ENCODE peak calls at places on chromosomes 2 and 18, in four cellular contexts. One of them, this sample, is unnamed.

GRCh38 chr2:33812707-33813106 is 213.6 kb upstream of the FAM98A start:
- DNase-seq in AG10803: no peak
- DNase-seq in IMR-90: no peak
- DNase-seq in AG04450: no peak
- DNase-seq in this sample: no peak

GRCh38 chr18:13455960-13456471 is 237.5 kb downstream of the LDLRAD4 start:
- DNase-seq in AG10803: no peak
- DNase-seq in IMR-90: no peak
- DNase-seq in AG04450: no peak
- DNase-seq in this sample: no peak

GRCh38 chr2:42513252-42513918 is 19.6 kb upstream of the KCNG3 start:
- DNase-seq in AG10803: peak; percentile 62
- DNase-seq in IMR-90: peak; percentile 43
- DNase-seq in AG04450: peak; percentile 20
- DNase-seq in this sample: peak; percentile 56

GRCh38 chr2:86012017-86012712 is 93.5 kb downstream of the POLR1A start:
- DNase-seq in AG10803: no peak
- DNase-seq in IMR-90: no peak
- DNase-seq in AG04450: no peak
- DNase-seq in this sample: no peak

GRCh38 chr2:1564506-1564905 is 151.2 kb downstream of the TPO start:
- DNase-seq in AG10803: no peak
- DNase-seq in IMR-90: no peak
- DNase-seq in AG04450: no peak
- DNase-seq in this sample: no peak

GRCh38 chr18:7524786-7525185 is 42.3 kb upstream of the PTPRM start:
- DNase-seq in AG10803: no peak
- DNase-seq in IMR-90: no peak
- DNase-seq in AG04450: no peak
- DNase-seq in this sample: no peak

GRCh38 chr18:49081511-49082146 is 130.9 kb upstream of the SMAD7 start:
- DNase-seq in AG10803: no peak
- DNase-seq in IMR-90: peak; percentile 44
- DNase-seq in AG04450: no peak
- DNase-seq in this sample: no peak

GRCh38 chr2:42937171-42937875 is 144.9 kb upstream of the HAAO start:
- DNase-seq in AG10803: no peak
- DNase-seq in IMR-90: no peak
- DNase-seq in AG04450: no peak
- DNase-seq in this sample: no peak

GRCh38 chr2:239155806-239156480 is 244.9 kb downstream of the HDAC4 start:
- DNase-seq in AG10803: no peak
- DNase-seq in IMR-90: no peak
- DNase-seq in AG04450: no peak
- DNase-seq in this sample: no peak

GRCh38 chr2:130390460-130391057 is 34.7 kb downstream of the PTPN18 start:
- DNase-seq in AG10803: no peak
- DNase-seq in IMR-90: no peak
- DNase-seq in AG04450: no peak
- DNase-seq in this sample: no peak

GRCh38 chr18:28127763-28128737 is 48.9 kb downstream of the CDH2 start:
- DNase-seq in AG10803: no peak
- DNase-seq in IMR-90: peak; percentile 34
- DNase-seq in AG04450: no peak
- DNase-seq in this sample: peak; percentile 22

GRCh38 chr18:44579028-44579692 is 101.5 kb upstream of the SETBP1 start:
- DNase-seq in AG10803: no peak
- DNase-seq in IMR-90: peak; percentile 63
- DNase-seq in AG04450: no peak
- DNase-seq in this sample: peak; percentile 47

GRCh38 chr2:10257036-10257435 is 45.7 kb upstream of the HPCAL1 start:
- DNase-seq in AG10803: no peak
- DNase-seq in IMR-90: no peak
- DNase-seq in AG04450: no peak
- DNase-seq in this sample: no peak

GRCh38 chr2:113212245-113213060 is 38.7 kb downstream of the PSD4 start:
- DNase-seq in AG10803: no peak
- DNase-seq in IMR-90: no peak
- DNase-seq in AG04450: no peak
- DNase-seq in this sample: no peak

GRCh38 chr2:190050001-190050400 is 12.5 kb downstream of the MSTN start:
- DNase-seq in AG10803: no peak
- DNase-seq in IMR-90: peak; percentile 46
- DNase-seq in AG04450: peak; percentile 24
- DNase-seq in this sample: no peak

GRCh38 chr2:11422901-11423435 is 43.0 kb downstream of the E2F6 start:
- DNase-seq in AG10803: no peak
- DNase-seq in IMR-90: no peak
- DNase-seq in AG04450: no peak
- DNase-seq in this sample: no peak

GRCh38 chr2:26345284-26345553 is 724 bp upstream of the SELENOI start:
- DNase-seq in AG10803: no peak
- DNase-seq in IMR-90: no peak
- DNase-seq in AG04450: no peak
- DNase-seq in this sample: no peak

GRCh38 chr2:127096280-127096679 is 10.7 kb downstream of the BIN1 start:
- DNase-seq in AG10803: no peak
- DNase-seq in IMR-90: no peak
- DNase-seq in AG04450: no peak
- DNase-seq in this sample: no peak

GRCh38 chr2:127093648-127094210 is 13.2 kb downstream of the BIN1 start:
- DNase-seq in AG10803: no peak
- DNase-seq in IMR-90: no peak
- DNase-seq in AG04450: no peak
- DNase-seq in this sample: no peak

GRCh38 chr2:127095784-127096183 is 11.2 kb downstream of the BIN1 start:
- DNase-seq in AG10803: no peak
- DNase-seq in IMR-90: no peak
- DNase-seq in AG04450: no peak
- DNase-seq in this sample: no peak

GRCh38 chr2:127095367-127095641 is 11.7 kb downstream of the BIN1 start:
- DNase-seq in AG10803: no peak
- DNase-seq in IMR-90: no peak
- DNase-seq in AG04450: no peak
- DNase-seq in this sample: no peak

GRCh38 chr2:127094509-127095366 is 12.2 kb downstream of the BIN1 start:
- DNase-seq in AG10803: peak; percentile 28
- DNase-seq in IMR-90: peak; percentile 33
- DNase-seq in AG04450: no peak
- DNase-seq in this sample: no peak
- TF ChIP-seq CTCF in AG10803: no peak
- TF ChIP-seq CTCF in IMR-90: no peak
- TF ChIP-seq CTCF in AG04450: no peak
- TF ChIP-seq CTCF in this sample: no peak

DNA sequence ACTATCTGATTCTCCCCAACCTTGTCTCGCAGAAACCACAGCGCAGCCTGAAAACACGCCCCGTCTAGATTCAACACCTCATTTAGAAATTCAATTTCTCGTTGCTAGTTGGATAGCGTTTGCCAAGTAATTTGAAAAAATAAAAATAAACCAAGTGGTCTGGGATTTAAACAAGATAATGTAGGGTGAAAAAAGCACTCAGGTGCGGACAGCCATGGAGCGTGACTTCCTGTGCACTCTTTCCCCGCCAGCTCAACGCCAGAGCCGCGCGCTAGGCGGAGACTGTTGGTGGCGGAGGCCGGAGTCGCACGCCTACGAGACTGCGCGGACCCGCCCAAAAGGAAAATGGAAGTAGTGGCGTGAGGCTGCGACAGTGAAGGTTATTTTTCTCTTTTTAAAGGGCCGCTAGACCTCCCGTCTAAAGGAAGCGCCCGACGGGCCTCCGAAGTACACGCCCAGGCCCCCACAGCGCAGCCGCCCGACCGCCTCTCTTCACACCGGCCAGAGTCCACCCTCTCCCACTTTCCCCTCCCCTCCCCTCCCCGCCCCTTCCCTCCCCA is 584 bp upstream of the CCNT2 start:
- DNase-seq in AG10803: no peak
- DNase-seq in IMR-90: no peak
- DNase-seq in AG04450: no peak
- DNase-seq in this sample: no peak
- TF ChIP-seq CTCF in AG10803: peak; percentile 39
- TF ChIP-seq CTCF in IMR-90: peak; percentile 27
- TF ChIP-seq CTCF in AG04450: peak; percentile 48
- TF ChIP-seq CTCF in this sample: peak; percentile 52

DNA sequence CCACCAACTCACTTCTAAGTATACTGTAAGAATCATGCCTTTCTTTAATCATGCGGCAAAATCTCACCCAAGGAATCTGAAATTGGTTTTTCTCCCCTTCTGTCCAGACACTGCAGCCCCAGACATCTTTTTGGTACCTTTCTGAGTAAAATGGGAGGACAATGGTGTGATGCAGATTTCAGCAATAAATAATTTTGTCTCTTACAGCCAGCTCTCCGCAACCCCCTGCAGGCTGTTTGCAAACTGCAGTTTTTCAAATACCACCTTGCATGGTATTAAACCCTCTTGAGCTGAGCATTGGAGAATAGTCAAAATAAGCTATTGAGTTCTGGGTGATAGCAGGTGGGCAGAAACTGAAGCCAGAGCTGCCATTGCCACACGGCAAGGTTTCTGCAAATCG is 32.2 kb downstream of the GPR39 start:
- DNase-seq in AG10803: peak; percentile 32
- DNase-seq in IMR-90: peak; percentile 55
- DNase-seq in AG04450: peak; percentile 18
- DNase-seq in this sample: peak; percentile 39
- TF ChIP-seq CTCF in AG10803: peak; percentile 71
- TF ChIP-seq CTCF in IMR-90: peak; percentile 75
- TF ChIP-seq CTCF in AG04450: peak; percentile 84
- TF ChIP-seq CTCF in this sample: peak; percentile 84

DNA sequence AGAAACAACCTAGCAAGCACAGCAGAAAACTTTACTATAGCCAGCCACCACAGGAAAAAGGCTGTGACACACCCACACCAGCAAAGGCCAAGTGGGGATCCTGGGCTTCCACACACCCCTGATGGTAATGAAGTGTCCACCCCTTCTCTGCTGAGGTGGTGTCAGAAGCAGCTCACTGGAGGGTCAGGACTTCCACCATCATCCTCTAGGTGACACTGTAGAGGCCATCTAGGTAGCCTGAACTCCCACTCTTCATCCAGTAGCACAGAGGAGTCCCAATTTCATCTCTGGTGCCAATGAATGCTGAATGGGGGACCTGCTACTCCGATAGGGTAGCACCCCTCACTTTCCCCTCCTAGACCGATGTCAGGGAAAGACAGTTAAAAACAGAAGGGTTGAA is 1544.4 kb downstream of the LRP1B start:
- DNase-seq in AG10803: peak; percentile 13
- DNase-seq in IMR-90: peak; percentile 30
- DNase-seq in AG04450: no peak
- DNase-seq in this sample: no peak
- TF ChIP-seq CTCF in AG10803: peak; percentile 67
- TF ChIP-seq CTCF in IMR-90: peak; percentile 48
- TF ChIP-seq CTCF in AG04450: peak; percentile 63
- TF ChIP-seq CTCF in this sample: no peak

GRCh38 chr2:222920657-222921186 is 59.9 kb downstream of the ACSL3 start:
- DNase-seq in AG10803: no peak
- DNase-seq in IMR-90: no peak
- DNase-seq in AG04450: no peak
- DNase-seq in this sample: no peak

GRCh38 chr2:222912776-222913175 is 51.9 kb downstream of the ACSL3 start:
- DNase-seq in AG10803: no peak
- DNase-seq in IMR-90: no peak
- DNase-seq in AG04450: no peak
- DNase-seq in this sample: no peak

GRCh38 chr2:222919841-222920609 is 59.2 kb downstream of the ACSL3 start:
- DNase-seq in AG10803: peak; percentile 89
- DNase-seq in IMR-90: peak; percentile 96
- DNase-seq in AG04450: peak; percentile 78
- DNase-seq in this sample: peak; percentile 89

GRCh38 chr2:222915092-222915957 is 54.5 kb downstream of the ACSL3 start:
- DNase-seq in AG10803: peak; percentile 40
- DNase-seq in IMR-90: peak; percentile 41
- DNase-seq in AG04450: no peak
- DNase-seq in this sample: peak; percentile 33

GRCh38 chr2:222916229-222917197 is 55.7 kb downstream of the ACSL3 start:
- DNase-seq in AG10803: no peak
- DNase-seq in IMR-90: no peak
- DNase-seq in AG04450: no peak
- DNase-seq in this sample: no peak
- TF ChIP-seq CTCF in AG10803: peak; percentile 26
- TF ChIP-seq CTCF in IMR-90: no peak
- TF ChIP-seq CTCF in AG04450: peak; percentile 9
- TF ChIP-seq CTCF in this sample: no peak

DNA sequence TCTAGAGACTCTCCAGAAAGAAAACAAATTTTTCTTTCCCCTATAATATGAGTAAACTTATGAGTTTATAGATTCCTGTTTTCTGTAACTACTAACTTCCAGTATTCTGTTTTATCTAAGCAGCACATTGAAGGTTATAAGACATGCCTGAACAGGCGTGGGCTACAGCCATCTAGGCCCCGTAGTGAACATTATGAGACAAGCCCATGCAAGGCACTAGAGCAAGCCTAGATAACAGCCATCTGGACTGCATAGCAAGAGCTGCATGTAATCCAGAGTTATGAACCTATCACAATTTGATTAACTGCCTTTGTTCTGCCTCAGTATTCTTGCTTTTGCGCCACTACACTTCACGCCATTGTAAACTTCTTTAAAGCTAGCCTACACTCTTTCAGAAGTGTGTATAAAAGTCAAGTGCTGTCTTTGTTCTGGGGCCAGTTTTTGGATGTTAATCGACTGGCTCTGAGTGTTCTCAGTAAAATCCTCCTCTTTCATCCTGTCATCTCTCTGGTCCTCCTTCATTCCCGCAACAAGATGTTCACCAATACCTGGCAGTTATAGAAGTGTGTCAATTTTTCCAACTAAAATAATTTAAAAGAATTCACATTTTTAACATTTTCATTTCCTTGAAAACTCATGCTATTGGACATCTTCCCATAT is 3.0 kb upstream of the SULT1C3 start:
- DNase-seq in AG10803: no peak
- DNase-seq in IMR-90: no peak
- DNase-seq in AG04450: no peak
- DNase-seq in this sample: no peak
- TF ChIP-seq CTCF in AG10803: no peak
- TF ChIP-seq CTCF in IMR-90: no peak
- TF ChIP-seq CTCF in AG04450: no peak
- TF ChIP-seq CTCF in this sample: no peak

GRCh38 chr2:228657807-228658402 is 476.4 kb upstream of the SPHKAP start:
- DNase-seq in AG10803: peak; percentile 49
- DNase-seq in IMR-90: peak; percentile 46
- DNase-seq in AG04450: no peak
- DNase-seq in this sample: peak; percentile 63
- TF ChIP-seq CTCF in AG10803: peak; percentile 83
- TF ChIP-seq CTCF in IMR-90: peak; percentile 51
- TF ChIP-seq CTCF in AG04450: peak; percentile 59
- TF ChIP-seq CTCF in this sample: peak; percentile 85

GRCh38 chr18:2822213-2822612 is 24.6 kb upstream of the EMILIN2 start:
- DNase-seq in AG10803: no peak
- DNase-seq in IMR-90: no peak
- DNase-seq in AG04450: no peak
- DNase-seq in this sample: no peak
- TF ChIP-seq CTCF in AG10803: no peak
- TF ChIP-seq CTCF in IMR-90: no peak
- TF ChIP-seq CTCF in AG04450: no peak
- TF ChIP-seq CTCF in this sample: no peak

This sample was measured in HFFc6.